ENCODE peak calls at places on chromosomes 5 and 9, in seven cellular contexts. Q is gastrocnemius medialis; B is CD8-positive, alpha-beta memory T cell; L is ovary; Y is prostate gland; S is aorta; C is adrenal gland. U is an unnamed sample.

GRCh38 chr5:54861212-54861894 is 124.0 kb downstream of the ESM1 start:
- DNase-seq in Q (no peak), B (no peak), L (peak; percentile 20), Y (no peak), S (no peak), C (no peak), U (no peak)

GRCh38 chr5:4553130-4553529 is 587.0 kb upstream of the ADAMTS16 start:
- DNase-seq in Q (no peak), B (no peak), L (no peak), Y (no peak), S (no peak), C (no peak), U (no peak)

GRCh38 chr9:120653762-120654161 is 60.5 kb downstream of the MEGF9 start:
- DNase-seq in Q (no peak), B (no peak), L (no peak), Y (no peak), S (no peak), C (no peak), U (no peak)

GRCh38 chr9:10045598-10045997 is 567.2 kb downstream of the PTPRD start:
- DNase-seq in Q (no peak), B (no peak), L (no peak), Y (no peak), S (no peak), C (no peak), U (no peak)

GRCh38 chr9:134374301-134375010 is 48.2 kb downstream of the RXRA start:
- DNase-seq in Q (peak; percentile 98), B (no peak), L (no peak), Y (no peak), S (no peak), C (peak; percentile 80), U (no peak)

GRCh38 chr5:175696139-175696854 is 38.4 kb downstream of the HRH2 start:
- DNase-seq in Q (peak; percentile 56), B (peak; percentile 67), L (no peak), Y (no peak), S (peak; percentile 87), C (peak; percentile 69), U (peak; percentile 88)

GRCh38 chr9:18238752-18239151 is 235.2 kb upstream of the ADAMTSL1 start:
- DNase-seq in Q (no peak), B (no peak), L (no peak), Y (no peak), S (no peak), C (no peak), U (no peak)

GRCh38 chr9:34372598-34373011 is 4.1 kb downstream of the MYORG start:
- DNase-seq in Q (no peak), B (no peak), L (no peak), Y (no peak), S (no peak), C (no peak), U (no peak)

GRCh38 chr9:117763314-117763713 is 59.1 kb downstream of the TLR4 start:
- DNase-seq in Q (no peak), B (no peak), L (no peak), Y (no peak), S (no peak), C (no peak), U (no peak)

GRCh38 chr5:80231693-80232092 is 24.2 kb downstream of the SERINC5 start:
- DNase-seq in Q (no peak), B (no peak), L (no peak), Y (no peak), S (no peak), C (no peak), U (no peak)

GRCh38 chr9:99134893-99135341 is 30.0 kb downstream of the TGFBR1 start:
- DNase-seq in Q (no peak), B (peak; percentile 64), L (no peak), Y (no peak), S (no peak), C (no peak), U (no peak)

GRCh38 chr5:147169399-147169798 is 65.4 kb upstream of the STK32A start:
- DNase-seq in Q (no peak), B (no peak), L (no peak), Y (no peak), S (no peak), C (peak; percentile 89), U (no peak)

GRCh38 chr9:70413427-70413797 is 1.0 kb downstream of the KLF9 start:
- DNase-seq in Q (no peak), B (no peak), L (no peak), Y (no peak), S (no peak), C (no peak), U (no peak)

GRCh38 chr5:3564827-3565560 is 30.6 kb upstream of the IRX1 start:
- DNase-seq in Q (no peak), B (no peak), L (no peak), Y (no peak), S (no peak), C (no peak), U (no peak)

GRCh38 chr9:90965911-90966290 is 164.3 kb downstream of the SYK start:
- DNase-seq in Q (no peak), B (no peak), L (no peak), Y (no peak), S (no peak), C (no peak), U (no peak)

GRCh38 chr9:91425270-91425669 is 1.6 kb upstream of the NFIL3 start:
- DNase-seq in Q (no peak), B (no peak), L (no peak), Y (peak; percentile 8), S (no peak), C (no peak), U (no peak)

GRCh38 chr5:14105717-14106435 is 37.3 kb upstream of the TRIO start:
- DNase-seq in Q (no peak), B (no peak), L (no peak), Y (no peak), S (peak; percentile 85), C (peak; percentile 87), U (no peak)

GRCh38 chr5:95631991-95632675 is 12.2 kb downstream of the GPR150 start:
- DNase-seq in Q (peak; percentile 20), B (peak; percentile 64), L (no peak), Y (no peak), S (no peak), C (no peak), U (peak; percentile 72)

GRCh38 chr9:86549434-86549833 is 195.2 kb upstream of the TUT7 start:
- DNase-seq in Q (no peak), B (no peak), L (no peak), Y (no peak), S (no peak), C (no peak), U (no peak)

GRCh38 chr5:174910245-174910737 is 185.9 kb downstream of the MSX2 start:
- DNase-seq in Q (peak; percentile 32), B (peak; percentile 21), L (no peak), Y (peak; percentile 27), S (peak; percentile 87), C (peak; percentile 66), U (peak; percentile 4)

GRCh38 chr9:35079041-35079425 is 709 bp downstream of the FANCG start:
- DNase-seq in Q (no peak), B (no peak), L (no peak), Y (no peak), S (no peak), C (no peak), U (no peak)

GRCh38 chr9:134196911-134197310 is 32.5 kb upstream of the RNU6ATAC start:
- DNase-seq in Q (no peak), B (no peak), L (no peak), Y (no peak), S (peak; percentile 51), C (no peak), U (no peak)

GRCh38 chr5:71475788-71476384 is 20.4 kb downstream of the BDP1 start:
- DNase-seq in Q (no peak), B (peak; percentile 16), L (no peak), Y (no peak), S (no peak), C (no peak), U (no peak)

GRCh38 chr5:41413067-41413466 is 97.3 kb downstream of the PLCXD3 start:
- DNase-seq in Q (no peak), B (no peak), L (no peak), Y (no peak), S (no peak), C (peak; percentile 33), U (no peak)

GRCh38 chr9:18122156-18122555 is 351.8 kb upstream of the ADAMTSL1 start:
- DNase-seq in Q (no peak), B (no peak), L (no peak), Y (no peak), S (no peak), C (no peak), U (no peak)

GRCh38 chr9:121354770-121355169 is 15.3 kb downstream of the STOM start:
- DNase-seq in Q (no peak), B (no peak), L (no peak), Y (no peak), S (peak; percentile 57), C (no peak), U (no peak)

GRCh38 chr5:15499528-15500325 is at the start of gene FBXL7:
- DNase-seq in Q (peak; percentile 55), B (no peak), L (peak; percentile 81), Y (peak; percentile 78), S (peak; percentile 94), C (peak; percentile 87), U (no peak)

GRCh38 chr9:89923961-89924504 is 319.2 kb downstream of the GADD45G start:
- DNase-seq in Q (no peak), B (no peak), L (peak; percentile 58), Y (no peak), S (no peak), C (peak; percentile 95), U (peak; percentile 20)

GRCh38 chr5:159772698-159773061 is 143.6 kb upstream of the ADRA1B start:
- DNase-seq in Q (no peak), B (no peak), L (no peak), Y (no peak), S (no peak), C (no peak), U (no peak)

GRCh38 chr9:135662758-135663450 is at the start of gene LCN9:
- DNase-seq in Q (no peak), B (no peak), L (peak; percentile 70), Y (no peak), S (no peak), C (no peak), U (no peak)
- H3K36me3 ChIP-seq in Q (no peaks in the 10 kb centered on the region), B (no peaks in the 10 kb centered on the region), L (no peaks in the 10 kb centered on the region), Y (no peaks in the 10 kb centered on the region), S (no peaks in the 10 kb centered on the region), C (no peaks in the 10 kb centered on the region), U (no peaks in the 10 kb centered on the region)

DNA sequence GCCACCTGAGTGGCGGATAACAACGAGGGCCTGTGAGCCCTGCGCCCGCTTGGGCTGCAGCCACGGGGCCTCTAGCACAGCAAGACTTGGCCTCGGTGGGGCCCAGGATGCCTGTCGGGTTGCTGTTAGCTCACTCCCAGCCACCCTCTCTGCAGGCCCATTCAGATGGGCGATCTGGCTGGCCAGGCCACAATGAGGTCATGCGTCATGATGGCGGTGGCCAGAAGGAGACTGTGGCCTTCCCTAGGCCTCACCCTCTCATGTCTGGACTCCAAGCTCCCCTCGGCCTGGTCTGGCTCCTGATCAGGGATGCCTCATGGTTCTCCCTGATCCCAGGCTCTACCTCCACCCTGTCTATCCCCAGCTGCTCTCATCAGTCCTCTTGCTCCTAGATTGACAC is 19.0 kb upstream of the TCOF1 start:
- DNase-seq in Q (no peak), B (no peak), L (no peak), Y (no peak), S (no peak), C (no peak), U (no peak)
- H3K27ac ChIP-seq in Q (no peak overlapping the region), B (no peak overlapping the region), L (no peak overlapping the region), Y (no peak overlapping the region), S (no peak overlapping the region), C (no peak overlapping the region), U (no peak overlapping the region)

GRCh38 chr5:36153299-36153677 is 1.4 kb downstream of the SKP2 start:
- DNase-seq in Q (no peak), B (no peak), L (no peak), Y (no peak), S (no peak), C (no peak), U (no peak)
- H3K4me1 ChIP-seq in Q (peaks cover 32% of the 10 kb centered on the region), B (peaks cover 18% of the 10 kb centered on the region), L (peaks cover 3% of the 10 kb centered on the region), Y (peaks cover 4% of the 10 kb centered on the region), S (no peaks in the 10 kb centered on the region), C (peaks cover 22% of the 10 kb centered on the region), U (peaks cover 42% of the 10 kb centered on the region)

GRCh38 chr9:112212926-112213325 is 37.8 kb upstream of the SUSD1 start:
- DNase-seq in Q (no peak), B (no peak), L (no peak), Y (no peak), S (no peak), C (no peak), U (no peak)
- H3K36me3 ChIP-seq in Q (no peaks in the 10 kb centered on the region), B (peaks cover 18% of the 10 kb centered on the region), L (no peaks in the 10 kb centered on the region), Y (no peaks in the 10 kb centered on the region), S (peaks cover 5% of the 10 kb centered on the region), C (no peaks in the 10 kb centered on the region), U (peaks cover 45% of the 10 kb centered on the region)